ENCODE peak calls at places on chromosome 15, in ten cellular contexts. I, D, V, L, A, Y, J, U, S and H are unnamed samples.
A peak's percentile ranks its signal among the peaks of the same experiment; 100 is the strongest.

GRCh38 chr15:94327356-94327936 is 96.1 kb downstream of the MCTP2 start:
- DNase-seq in I (no peak), D (no peak), V (peak; percentile 29), L (peak; percentile 23), A (peak; percentile 16), Y (peak; percentile 27), J (no peak), U (no peak), S (no peak), H (no peak)

GRCh38 chr15:71278989-71279756 is 163.9 kb downstream of the THSD4 start:
- DNase-seq in I (peak; percentile 35), D (no peak), V (peak; percentile 72), L (peak; percentile 92), A (no peak), Y (peak; percentile 94), J (no peak), U (no peak), S (no peak), H (no peak)

GRCh38 chr15:68616397-68616796 is 37.6 kb downstream of the CORO2B start:
- DNase-seq in I (no peak), D (no peak), V (no peak), L (no peak), A (no peak), Y (no peak), J (no peak), U (no peak), S (no peak), H (no peak)

GRCh38 chr15:82105458-82106205 is 59.8 kb upstream of the MEX3B start:
- DNase-seq in I (no peak), D (no peak), V (peak; percentile 5), L (no peak), A (no peak), Y (peak; percentile 20), J (peak; percentile 79), U (no peak), S (no peak), H (no peak)

GRCh38 chr15:72796515-72797337 is 13.2 kb upstream of the ADPGK start:
- DNase-seq in I (peak; percentile 73), D (peak; percentile 92), V (no peak), L (no peak), A (peak; percentile 79), Y (peak; percentile 43), J (peak; percentile 84), U (peak; percentile 54), S (peak; percentile 44), H (peak; percentile 71)

GRCh38 chr15:39501366-39501765 is 79.5 kb upstream of the THBS1 start:
- DNase-seq in I (no peak), D (no peak), V (no peak), L (no peak), A (no peak), Y (no peak), J (no peak), U (no peak), S (no peak), H (no peak)

GRCh38 chr15:47965297-47965696 is 155.5 kb upstream of the SLC24A5 start:
- DNase-seq in I (no peak), D (no peak), V (no peak), L (no peak), A (no peak), Y (no peak), J (peak; percentile 76), U (no peak), S (no peak), H (no peak)

GRCh38 chr15:61724276-61724939 is 335.8 kb downstream of the VPS13C start:
- DNase-seq in I (no peak), D (peak; percentile 60), V (no peak), L (no peak), A (no peak), Y (no peak), J (no peak), U (no peak), S (no peak), H (no peak)

GRCh38 chr15:59437777-59438574 is at the start of gene FAM81A:
- DNase-seq in I (peak; percentile 91), D (peak; percentile 89), V (no peak), L (no peak), A (peak; percentile 49), Y (peak; percentile 54), J (peak; percentile 83), U (peak; percentile 89), S (peak; percentile 91), H (no peak)

GRCh38 chr15:62316413-62317060 is 151.5 kb upstream of the C2CD4B start:
- DNase-seq in I (no peak), D (no peak), V (no peak), L (no peak), A (no peak), Y (no peak), J (no peak), U (no peak), S (no peak), H (no peak)

GRCh38 chr15:88911766-88912118 is 1.4 kb downstream of the MFGE8 start:
- DNase-seq in I (peak; percentile 76), D (peak; percentile 66), V (no peak), L (no peak), A (peak; percentile 58), Y (no peak), J (peak; percentile 89), U (peak; percentile 52), S (peak; percentile 45), H (no peak)

GRCh38 chr15:83206387-83206970 is 1.1 kb downstream of the HDGFL3 start:
- DNase-seq in I (no peak), D (no peak), V (no peak), L (no peak), A (no peak), Y (no peak), J (no peak), U (no peak), S (no peak), H (no peak)

GRCh38 chr15:58731756-58732535 is 17.6 kb downstream of the ADAM10 start:
- DNase-seq in I (no peak), D (no peak), V (no peak), L (no peak), A (peak; percentile 15), Y (no peak), J (no peak), U (no peak), S (no peak), H (no peak)

GRCh38 chr15:64740361-64741170 is 34.8 kb downstream of the RBPMS2 start:
- DNase-seq in I (peak; percentile 87), D (peak; percentile 73), V (peak; percentile 26), L (no peak), A (peak; percentile 54), Y (peak; percentile 8), J (no peak), U (peak; percentile 73), S (peak; percentile 83), H (no peak)

GRCh38 chr15:23420806-23421575 is 26.1 kb downstream of the GOLGA6L2 start:
- DNase-seq in I (no peak), D (no peak), V (no peak), L (no peak), A (no peak), Y (no peak), J (no peak), U (no peak), S (no peak), H (no peak)

GRCh38 chr15:74275957-74276356 is 39.8 kb downstream of the CCDC33 start:
- DNase-seq in I (no peak), D (peak; percentile 35), V (no peak), L (no peak), A (peak; percentile 71), Y (no peak), J (peak; percentile 78), U (no peak), S (no peak), H (no peak)

GRCh38 chr15:63834500-63835210 is 907 bp upstream of the HERC1 start:
- DNase-seq in I (no peak), D (no peak), V (no peak), L (no peak), A (no peak), Y (no peak), J (no peak), U (no peak), S (no peak), H (no peak)

GRCh38 chr15:25248583-25249235 is 190.1 kb downstream of the UBE3A start:
- DNase-seq in I (peak; percentile 11), D (peak; percentile 62), V (no peak), L (no peak), A (no peak), Y (no peak), J (no peak), U (no peak), S (peak; percentile 8), H (peak; percentile 48)
- H3K9me3 ChIP-seq in I (no peaks in the 10 kb centered on the region), D (peaks cover 91% of the 10 kb centered on the region), V (peaks cover 80% of the 10 kb centered on the region), L (peaks cover 88% of the 10 kb centered on the region), A (no peaks in the 10 kb centered on the region), Y (peaks cover 7% of the 10 kb centered on the region), J (peaks cover 7% of the 10 kb centered on the region), U (no peaks in the 10 kb centered on the region), S (peaks cover 52% of the 10 kb centered on the region), H (peaks cover 23% of the 10 kb centered on the region)

GRCh38 chr15:42891569-42891968 is 29.0 kb downstream of the TTBK2 start:
- DNase-seq in I (no peak), D (no peak), V (no peak), L (no peak), A (no peak), Y (no peak), J (no peak), U (no peak), S (no peak), H (no peak)

GRCh38 chr15:42890161-42890913 is 30.2 kb downstream of the TTBK2 start:
- DNase-seq in I (no peak), D (no peak), V (peak; percentile 16), L (peak; percentile 49), A (no peak), Y (no peak), J (peak; percentile 49), U (no peak), S (no peak), H (no peak)
- H3K4me3 ChIP-seq in I (no peak overlapping the region), D (no peak overlapping the region), V (no peak overlapping the region), L (no peak overlapping the region), A (no peak overlapping the region), Y (no peak overlapping the region), J (no peak overlapping the region), U (no peak overlapping the region), S (no peak overlapping the region), H (no peak overlapping the region)

GRCh38 chr15:20295238-20295811 is 246.3 kb downstream of the GOLGA6L6 start:
- DNase-seq in I (peak; percentile 31), D (no peak), V (no peak), L (no peak), A (no peak), Y (no peak), J (peak; percentile 35), U (no peak), S (no peak), H (no peak)
- H3K9me3 ChIP-seq in I (no peaks in the 10 kb centered on the region), D (peaks cover 30% of the 10 kb centered on the region), V (no peaks in the 10 kb centered on the region), L (peaks cover 47% of the 10 kb centered on the region), A (no peaks in the 10 kb centered on the region), Y (peaks cover 6% of the 10 kb centered on the region), J (peaks cover 72% of the 10 kb centered on the region), U (no peaks in the 10 kb centered on the region), S (peaks cover 13% of the 10 kb centered on the region), H (no peaks in the 10 kb centered on the region)

GRCh38 chr15:101102746-101103145 is 149.1 kb downstream of the CHSY1 start:
- DNase-seq in I (no peak), D (no peak), V (no peak), L (no peak), A (no peak), Y (no peak), J (no peak), U (no peak), S (no peak), H (no peak)
- H3K4me3 ChIP-seq in I (no peak overlapping the region), D (no peak overlapping the region), V (no peak overlapping the region), L (no peak overlapping the region), A (no peak overlapping the region), Y (no peak overlapping the region), J (no peak overlapping the region), U (no peak overlapping the region), S (no peak overlapping the region), H (no peak overlapping the region)